ENCODE peak calls at places on chromosome 21, in nine cellular contexts. Y, Z, G, F, S, K, P, V and M are unnamed samples.

GRCh38 chr21:44088401-44088780 is 18.8 kb upstream of the PWP2 start:
- DNase-seq in Y (no peak), Z (no peak), G (no peak), F (no peak), S (no peak), K (no peak), P (no peak), V (no peak), M (no peak)

GRCh38 chr21:40886931-40887330 is 40.0 kb upstream of the DSCAM start:
- DNase-seq in Y (no peak), Z (no peak), G (no peak), F (no peak), S (no peak), K (no peak), P (no peak), V (no peak), M (no peak)

GRCh38 chr21:42363331-42363730 is 3.0 kb downstream of the TFF1 start:
- DNase-seq in Y (no peak), Z (no peak), G (peak; percentile 10), F (no peak), S (no peak), K (no peak), P (no peak), V (no peak), M (no peak)

GRCh38 chr21:35120631-35121180 is 71.6 kb upstream of the RUNX1 start:
- DNase-seq in Y (no peak), Z (no peak), G (no peak), F (no peak), S (no peak), K (no peak), P (no peak), V (no peak), M (no peak)

GRCh38 chr21:46456750-46457149 is 1.9 kb upstream of the DIP2A start:
- DNase-seq in Y (no peak), Z (no peak), G (no peak), F (no peak), S (no peak), K (no peak), P (no peak), V (no peak), M (no peak)

GRCh38 chr21:31316488-31317169 is 27.4 kb downstream of the TIAM1 start:
- DNase-seq in Y (no peak), Z (no peak), G (no peak), F (no peak), S (peak; percentile 52), K (no peak), P (no peak), V (peak; percentile 39), M (no peak)

GRCh38 chr21:44505673-44506278 is 34.2 kb downstream of the KRTAP10-1 start:
- DNase-seq in Y (no peak), Z (no peak), G (no peak), F (no peak), S (no peak), K (no peak), P (no peak), V (no peak), M (peak; percentile 32)

GRCh38 chr21:43865471-43866181 is 603 bp downstream of the AGPAT3 start:
- DNase-seq in Y (no peak), Z (peak; percentile 77), G (no peak), F (peak; percentile 71), S (peak; percentile 25), K (peak; percentile 39), P (no peak), V (peak; percentile 13), M (no peak)

GRCh38 chr21:45547211-45547900 is 5.1 kb upstream of the SLC19A1 start:
- DNase-seq in Y (no peak), Z (no peak), G (no peak), F (peak; percentile 1), S (no peak), K (no peak), P (no peak), V (no peak), M (no peak)

GRCh38 chr21:27362249-27362648 is 395.4 kb upstream of the ADAMTS5 start:
- DNase-seq in Y (no peak), Z (no peak), G (no peak), F (no peak), S (no peak), K (no peak), P (no peak), V (no peak), M (no peak)

GRCh38 chr21:29499734-29500343 is 201.1 kb downstream of the BACH1 start:
- DNase-seq in Y (no peak), Z (peak; percentile 34), G (no peak), F (no peak), S (peak; percentile 33), K (peak; percentile 10), P (peak; percentile 17), V (peak; percentile 55), M (no peak)
- TF ChIP-seq CTCF in Y (peak; percentile 20), Z (peak; percentile 6), G (peak; percentile 49), F (no peak), S (peak; percentile 53), K (peak; percentile 48), P (peak; percentile 73), V (peak; percentile 67), M (peak; percentile 58)

DNA sequence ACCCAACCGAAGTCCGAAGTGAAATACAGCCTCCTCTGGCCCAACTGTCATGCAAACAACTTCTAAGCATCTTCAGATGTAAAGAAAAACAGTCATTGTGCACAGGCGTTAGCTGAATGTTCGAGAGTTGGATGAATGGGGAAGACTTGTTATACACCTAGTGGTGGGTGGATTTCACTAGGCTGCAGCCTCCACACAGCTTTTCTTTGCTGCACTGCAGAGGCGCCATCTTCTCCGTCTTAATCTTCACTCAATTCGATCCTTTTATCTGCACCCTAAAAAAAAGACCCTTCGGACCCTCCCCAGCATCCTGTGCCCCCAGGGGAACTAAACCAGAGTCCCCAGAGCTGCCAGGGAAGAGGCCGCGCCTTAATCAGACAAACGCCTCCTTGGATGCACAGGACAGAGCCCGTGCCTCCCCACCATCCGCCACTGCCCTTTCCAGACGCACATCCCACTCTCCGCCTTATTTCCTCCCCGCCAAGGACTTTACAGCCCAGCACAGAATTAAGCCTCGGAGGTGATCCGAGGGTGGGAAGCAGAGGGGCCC is 1.4 kb downstream of the APP start:
- DNase-seq in Y (no peak), Z (peak; percentile 77), G (no peak), F (no peak), S (peak; percentile 79), K (peak; percentile 31), P (no peak), V (peak; percentile 73), M (peak; percentile 41)
- TF ChIP-seq CTCF in Y (peak; percentile 53), Z (peak; percentile 25), G (peak; percentile 30), F (no peak), S (peak; percentile 60), K (peak; percentile 15), P (peak; percentile 17), V (peak; percentile 51), M (peak; percentile 64)

DNA sequence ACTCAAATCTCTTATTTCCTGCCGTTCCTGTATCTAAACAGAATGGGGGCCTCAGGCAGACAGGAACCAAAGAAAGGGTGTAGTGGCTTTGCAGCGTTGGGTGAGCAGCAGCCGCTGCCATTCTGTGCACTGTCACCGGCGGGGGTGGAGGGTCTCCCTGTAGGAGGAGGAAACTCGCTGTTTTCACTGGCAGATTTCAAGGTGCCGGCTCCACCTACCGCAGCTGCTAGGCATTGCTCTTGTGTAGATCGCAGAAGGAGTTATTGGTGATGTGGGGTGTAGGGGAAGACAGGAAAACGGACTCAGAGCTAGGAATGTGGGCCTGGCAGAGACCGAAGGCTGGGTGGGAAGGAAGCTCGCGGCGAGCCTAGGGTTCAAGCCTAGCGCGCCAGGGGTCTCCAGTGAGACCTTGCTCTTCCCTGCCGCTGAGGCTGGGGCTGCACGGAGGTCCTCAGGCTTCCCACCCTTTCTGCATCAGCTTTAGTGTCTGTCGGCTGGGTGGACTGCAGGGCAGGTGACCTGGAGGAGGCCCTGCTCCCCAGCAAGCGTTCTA is 20.8 kb downstream of the ATP5PO start:
- DNase-seq in Y (peak; percentile 41), Z (peak; percentile 83), G (peak; percentile 62), F (peak; percentile 81), S (peak; percentile 92), K (peak; percentile 81), P (peak; percentile 71), V (peak; percentile 87), M (peak; percentile 71)
- TF ChIP-seq CTCF in Y (peak; percentile 92), Z (peak; percentile 39), G (peak; percentile 96), F (peak; percentile 55), S (peak; percentile 91), K (peak; percentile 41), P (peak; percentile 83), V (peak; percentile 89), M (peak; percentile 73)

GRCh38 chr21:39313457-39314154 is at the start of gene BRWD1:
- DNase-seq in Y (peak; percentile 47), Z (peak; percentile 86), G (peak; percentile 5), F (peak; percentile 89), S (peak; percentile 84), K (peak; percentile 83), P (no peak), V (peak; percentile 71), M (peak; percentile 78)
- TF ChIP-seq CTCF in Y (no peak), Z (peak; percentile 48), G (peak; percentile 2), F (peak; percentile 30), S (no peak), K (peak; percentile 15), P (peak; percentile 9), V (no peak), M (peak; percentile 49)

GRCh38 chr21:38380391-38381137 is 117.7 kb downstream of the ERG start:
- DNase-seq in Y (no peak), Z (no peak), G (no peak), F (no peak), S (peak; percentile 52), K (no peak), P (no peak), V (peak; percentile 7), M (no peak)
- TF ChIP-seq CTCF in Y (no peak), Z (no peak), G (peak; percentile 19), F (no peak), S (peak; percentile 54), K (peak; percentile 30), P (no peak), V (peak; percentile 30), M (peak; percentile 55)

DNA sequence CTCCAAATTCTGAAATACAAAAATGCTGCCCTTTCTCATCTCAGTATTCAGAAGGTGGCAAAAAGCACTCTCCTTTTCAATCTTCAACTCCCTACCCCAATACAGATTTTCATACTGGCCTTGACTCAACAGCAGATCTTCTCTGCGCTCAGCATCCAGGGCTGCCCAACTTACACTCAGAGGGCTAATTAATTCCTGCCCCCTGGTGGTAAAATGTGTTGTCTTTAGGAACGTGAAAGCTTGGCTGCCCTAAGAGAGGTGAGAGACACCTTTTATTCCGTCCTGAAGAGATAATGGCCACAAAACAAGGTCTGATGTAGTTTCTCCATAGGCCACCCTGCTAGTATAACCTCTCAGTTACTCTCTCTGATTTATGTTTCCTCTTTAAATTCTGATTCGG is 25.0 kb downstream of the KRTAP24-1 start:
- DNase-seq in Y (no peak), Z (no peak), G (no peak), F (no peak), S (peak; percentile 78), K (peak; percentile 6), P (peak; percentile 9), V (peak; percentile 73), M (no peak)
- TF ChIP-seq CTCF in Y (no peak), Z (no peak), G (peak; percentile 43), F (no peak), S (peak; percentile 59), K (peak; percentile 28), P (peak; percentile 27), V (peak; percentile 55), M (peak; percentile 58)

DNA sequence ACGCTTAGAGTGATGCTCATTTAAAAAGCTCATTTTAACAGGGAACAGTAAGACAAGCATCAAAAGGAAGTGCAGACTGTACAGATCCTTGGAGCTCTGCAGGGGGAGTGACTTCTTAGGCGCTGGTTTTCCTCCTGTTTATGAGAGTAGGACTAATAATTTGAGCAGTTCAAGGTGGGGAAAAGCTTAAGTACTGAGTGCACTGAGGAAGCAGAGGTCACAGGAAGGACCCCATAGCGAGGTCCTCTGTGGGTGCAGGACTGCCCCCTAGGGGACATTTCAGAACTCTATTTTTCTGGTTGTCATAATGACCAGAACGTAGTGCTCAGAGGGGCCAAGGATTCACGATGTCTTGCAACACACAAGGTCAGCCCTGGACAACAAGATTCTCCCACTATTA is 112.1 kb downstream of the HLCS start:
- DNase-seq in Y (no peak), Z (peak; percentile 55), G (no peak), F (no peak), S (peak; percentile 58), K (peak; percentile 64), P (no peak), V (peak; percentile 42), M (peak; percentile 69)
- TF ChIP-seq CTCF in Y (peak; percentile 56), Z (peak; percentile 9), G (peak; percentile 76), F (no peak), S (peak; percentile 65), K (peak; percentile 77), P (peak; percentile 71), V (peak; percentile 53), M (peak; percentile 74)